ENCODE peak calls at places on chromosomes 3 and 15, in seven cellular contexts. One of them, this sample, is unnamed.

GRCh38 chr15:68997050-68997449 is 17.4 kb upstream of the NOX5 start:
- DNase-seq in right lobe of liver: no peak
- DNase-seq in tibial nerve: no peak
- DNase-seq in GM12878: no peak
- DNase-seq in ovary: no peak
- DNase-seq in uterus: no peak
- DNase-seq in body of pancreas: no peak
- DNase-seq in this sample: no peak

GRCh38 chr15:67790610-67791319 is 34.5 kb upstream of the SKOR1 start:
- DNase-seq in tibial nerve: no peak
- DNase-seq in ovary: no peak
- DNase-seq in GM12878: no peak
- DNase-seq in uterus: no peak
- DNase-seq in right lobe of liver: no peak
- DNase-seq in body of pancreas: no peak
- DNase-seq in this sample: no peak

GRCh38 chr3:189457666-189458065 is 173.5 kb upstream of the TP63 start:
- DNase-seq in GM12878: no peak
- DNase-seq in uterus: no peak
- DNase-seq in tibial nerve: no peak
- DNase-seq in right lobe of liver: no peak
- DNase-seq in body of pancreas: no peak
- DNase-seq in ovary: no peak
- DNase-seq in this sample: no peak

GRCh38 chr3:133926736-133927542 is 31.3 kb upstream of the RAB6B start:
- DNase-seq in uterus: no peak
- DNase-seq in right lobe of liver: peak
- DNase-seq in body of pancreas: no peak
- DNase-seq in tibial nerve: no peak
- DNase-seq in ovary: no peak
- DNase-seq in GM12878: no peak
- DNase-seq in this sample: peak

GRCh38 chr15:40239671-40240618 is 1.1 kb downstream of the PAK6 start:
- DNase-seq in right lobe of liver: no peak
- DNase-seq in uterus: no peak
- DNase-seq in ovary: no peak
- DNase-seq in tibial nerve: no peak
- DNase-seq in GM12878: no peak
- DNase-seq in body of pancreas: no peak
- DNase-seq in this sample: no peak

GRCh38 chr15:89817701-89818280 is 3.1 kb upstream of the ANPEP start:
- DNase-seq in body of pancreas: no peak
- DNase-seq in uterus: no peak
- DNase-seq in tibial nerve: no peak
- DNase-seq in right lobe of liver: no peak
- DNase-seq in GM12878: no peak
- DNase-seq in ovary: no peak
- DNase-seq in this sample: no peak

GRCh38 chr3:121883507-121883906 is 10.7 kb upstream of the SLC15A2 start:
- DNase-seq in ovary: no peak
- DNase-seq in uterus: no peak
- DNase-seq in right lobe of liver: no peak
- DNase-seq in GM12878: no peak
- DNase-seq in body of pancreas: no peak
- DNase-seq in tibial nerve: no peak
- DNase-seq in this sample: peak

GRCh38 chr15:64596701-64597468 is 136.5 kb downstream of the ZNF609 start:
- DNase-seq in uterus: no peak
- DNase-seq in tibial nerve: no peak
- DNase-seq in GM12878: no peak
- DNase-seq in body of pancreas: no peak
- DNase-seq in ovary: peak
- DNase-seq in right lobe of liver: no peak
- DNase-seq in this sample: peak

GRCh38 chr15:88880944-88881740 is 14.2 kb downstream of the HAPLN3 start:
- DNase-seq in body of pancreas: no peak
- DNase-seq in GM12878: no peak
- DNase-seq in ovary: no peak
- DNase-seq in right lobe of liver: no peak
- DNase-seq in tibial nerve: no peak
- DNase-seq in uterus: no peak
- DNase-seq in this sample: no peak

GRCh38 chr3:101890716-101891115 is 41.4 kb downstream of the NFKBIZ start:
- DNase-seq in ovary: no peak
- DNase-seq in uterus: no peak
- DNase-seq in body of pancreas: no peak
- DNase-seq in tibial nerve: no peak
- DNase-seq in GM12878: no peak
- DNase-seq in right lobe of liver: no peak
- DNase-seq in this sample: no peak

GRCh38 chr15:92451225-92451825 is 57.6 kb downstream of the ST8SIA2 start:
- DNase-seq in uterus: no peak
- DNase-seq in right lobe of liver: no peak
- DNase-seq in body of pancreas: no peak
- DNase-seq in ovary: no peak
- DNase-seq in GM12878: no peak
- DNase-seq in tibial nerve: no peak
- DNase-seq in this sample: no peak

GRCh38 chr3:9201895-9202294 is 47.6 kb downstream of the SRGAP3 start:
- DNase-seq in GM12878: no peak
- DNase-seq in body of pancreas: no peak
- DNase-seq in ovary: no peak
- DNase-seq in tibial nerve: no peak
- DNase-seq in right lobe of liver: no peak
- DNase-seq in uterus: no peak
- DNase-seq in this sample: no peak

GRCh38 chr15:89448825-89449224 is 47.6 kb downstream of the RHCG start:
- DNase-seq in right lobe of liver: no peak
- DNase-seq in GM12878: no peak
- DNase-seq in tibial nerve: no peak
- DNase-seq in ovary: no peak
- DNase-seq in body of pancreas: no peak
- DNase-seq in uterus: no peak
- DNase-seq in this sample: no peak

GRCh38 chr3:128494152-128494650 is 1.2 kb upstream of the GATA2 start:
- DNase-seq in ovary: no peak
- DNase-seq in uterus: no peak
- DNase-seq in right lobe of liver: no peak
- DNase-seq in tibial nerve: no peak
- DNase-seq in body of pancreas: no peak
- DNase-seq in GM12878: no peak
- DNase-seq in this sample: no peak

GRCh38 chr3:128497305-128498126 is 4.5 kb upstream of the GATA2 start:
- DNase-seq in ovary: peak
- DNase-seq in body of pancreas: peak
- DNase-seq in uterus: peak
- DNase-seq in GM12878: no peak
- DNase-seq in tibial nerve: no peak
- DNase-seq in right lobe of liver: peak
- DNase-seq in this sample: peak

GRCh38 chr3:128496602-128497304 is 3.8 kb upstream of the GATA2 start:
- DNase-seq in GM12878: no peak
- DNase-seq in tibial nerve: no peak
- DNase-seq in body of pancreas: no peak
- DNase-seq in ovary: no peak
- DNase-seq in uterus: peak
- DNase-seq in right lobe of liver: no peak
- DNase-seq in this sample: peak

GRCh38 chr3:128496019-128496601 is 3.1 kb upstream of the GATA2 start:
- DNase-seq in ovary: no peak
- DNase-seq in right lobe of liver: no peak
- DNase-seq in body of pancreas: no peak
- DNase-seq in GM12878: no peak
- DNase-seq in tibial nerve: no peak
- DNase-seq in uterus: no peak
- DNase-seq in this sample: peak

GRCh38 chr3:128495435-128495970 is 2.5 kb upstream of the GATA2 start:
- DNase-seq in body of pancreas: no peak
- DNase-seq in tibial nerve: no peak
- DNase-seq in right lobe of liver: no peak
- DNase-seq in GM12878: no peak
- DNase-seq in uterus: no peak
- DNase-seq in ovary: no peak
- DNase-seq in this sample: no peak
- TF ChIP-seq POLR2A in body of pancreas: no peak
- TF ChIP-seq POLR2A in tibial nerve: no peak
- TF ChIP-seq POLR2A in right lobe of liver: no peak
- TF ChIP-seq POLR2A in GM12878: no peak
- TF ChIP-seq POLR2A in uterus: no peak
- TF ChIP-seq POLR2A in ovary: no peak
- TF ChIP-seq POLR2A in this sample: no peak

DNA sequence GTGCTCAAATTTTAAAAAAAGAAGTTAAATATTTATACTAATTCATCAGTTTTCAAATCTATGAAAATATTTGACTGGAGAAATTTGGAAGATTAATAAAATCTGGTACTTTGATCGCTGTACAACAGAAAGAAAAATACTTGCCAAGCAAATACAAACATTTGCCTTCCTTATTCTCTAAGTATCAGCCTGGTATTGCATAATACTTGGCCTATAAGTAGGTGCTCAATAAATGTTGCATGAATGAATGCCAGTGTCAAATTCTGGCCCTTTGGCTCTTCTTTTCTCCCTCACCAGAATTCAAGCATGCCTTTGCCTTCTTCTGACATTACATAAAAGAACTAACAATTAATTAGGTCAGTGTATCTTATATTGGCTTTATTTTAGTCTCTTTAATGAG is 601.7 kb upstream of the GBE1 start:
- DNase-seq in ovary: no peak
- DNase-seq in body of pancreas: no peak
- DNase-seq in tibial nerve: no peak
- DNase-seq in right lobe of liver: no peak
- DNase-seq in uterus: no peak
- DNase-seq in GM12878: no peak
- DNase-seq in this sample: no peak
- H3K27ac ChIP-seq in ovary: no peak
- H3K27ac ChIP-seq in body of pancreas: no peak
- H3K27ac ChIP-seq in tibial nerve: no peak
- H3K27ac ChIP-seq in right lobe of liver: no peak
- H3K27ac ChIP-seq in uterus: no peak
- H3K27ac ChIP-seq in GM12878: no peak
- H3K27ac ChIP-seq in this sample: no peak

GRCh38 chr3:195442573-195443390 is at the start of gene ACAP2:
- DNase-seq in GM12878: peak
- DNase-seq in ovary: peak
- DNase-seq in body of pancreas: peak
- DNase-seq in uterus: peak
- DNase-seq in right lobe of liver: peak
- DNase-seq in tibial nerve: peak
- DNase-seq in this sample: peak
- TF ChIP-seq POLR2A in GM12878: peak
- TF ChIP-seq POLR2A in ovary: peak
- TF ChIP-seq POLR2A in body of pancreas: peak
- TF ChIP-seq POLR2A in uterus: peak
- TF ChIP-seq POLR2A in right lobe of liver: peak
- TF ChIP-seq POLR2A in tibial nerve: peak
- TF ChIP-seq POLR2A in this sample: peak

GRCh38 chr15:101438482-101439284 is 50.8 kb downstream of the PCSK6 start:
- DNase-seq in GM12878: no peak
- DNase-seq in ovary: no peak
- DNase-seq in right lobe of liver: peak
- DNase-seq in uterus: no peak
- DNase-seq in body of pancreas: no peak
- DNase-seq in tibial nerve: no peak
- DNase-seq in this sample: peak
- H3K27ac ChIP-seq in GM12878: no peak
- H3K27ac ChIP-seq in ovary: no peak
- H3K27ac ChIP-seq in right lobe of liver: peak
- H3K27ac ChIP-seq in uterus: peak
- H3K27ac ChIP-seq in body of pancreas: no peak
- H3K27ac ChIP-seq in tibial nerve: no peak
- H3K27ac ChIP-seq in this sample: peak

GRCh38 chr15:63475670-63476069 is 28.7 kb upstream of the USP3 start:
- DNase-seq in ovary: no peak
- DNase-seq in uterus: no peak
- DNase-seq in body of pancreas: no peak
- DNase-seq in GM12878: no peak
- DNase-seq in right lobe of liver: no peak
- DNase-seq in tibial nerve: no peak
- DNase-seq in this sample: no peak

GRCh38 chr15:63476229-63476632 is 28.2 kb upstream of the USP3 start:
- DNase-seq in GM12878: no peak
- DNase-seq in right lobe of liver: no peak
- DNase-seq in uterus: no peak
- DNase-seq in tibial nerve: no peak
- DNase-seq in ovary: no peak
- DNase-seq in body of pancreas: no peak
- DNase-seq in this sample: no peak

GRCh38 chr15:63473749-63473998 is 30.7 kb upstream of the USP3 start:
- DNase-seq in right lobe of liver: no peak
- DNase-seq in uterus: no peak
- DNase-seq in tibial nerve: no peak
- DNase-seq in ovary: no peak
- DNase-seq in body of pancreas: no peak
- DNase-seq in GM12878: no peak
- DNase-seq in this sample: no peak

GRCh38 chr15:63473999-63474809 is 30.2 kb upstream of the USP3 start:
- DNase-seq in tibial nerve: no peak
- DNase-seq in body of pancreas: peak
- DNase-seq in ovary: no peak
- DNase-seq in uterus: no peak
- DNase-seq in GM12878: peak
- DNase-seq in right lobe of liver: peak
- DNase-seq in this sample: no peak

DNA sequence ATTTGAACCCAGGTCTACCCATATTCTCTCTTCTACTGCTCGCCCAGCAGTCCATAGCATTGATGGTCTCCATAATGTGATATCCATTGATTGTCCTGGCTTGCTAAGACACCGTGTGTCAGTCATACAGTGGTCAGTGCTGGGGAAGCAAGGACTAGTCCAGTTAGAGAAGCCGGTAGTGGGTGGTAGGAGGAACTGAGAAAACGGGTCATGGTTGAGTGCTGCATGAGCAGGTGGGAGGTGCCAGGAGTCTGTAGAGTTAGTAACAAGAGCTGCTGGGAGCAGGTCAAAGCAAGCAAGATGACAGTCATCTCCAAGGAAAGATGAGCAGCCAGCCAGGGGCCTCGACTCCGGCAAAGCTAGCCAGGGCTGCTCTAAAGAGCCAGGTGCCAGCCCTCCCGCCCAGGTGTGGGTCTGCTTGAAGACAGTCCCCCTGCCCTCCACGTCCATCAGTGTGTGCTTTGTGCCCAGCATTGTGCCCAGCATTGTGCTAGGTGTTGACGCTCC is 29.5 kb upstream of the USP3 start:
- DNase-seq in GM12878: peak
- DNase-seq in tibial nerve: no peak
- DNase-seq in ovary: no peak
- DNase-seq in uterus: no peak
- DNase-seq in body of pancreas: peak
- DNase-seq in right lobe of liver: no peak
- DNase-seq in this sample: no peak
- TF ChIP-seq POLR2A in GM12878: peak
- TF ChIP-seq POLR2A in tibial nerve: no peak
- TF ChIP-seq POLR2A in ovary: no peak
- TF ChIP-seq POLR2A in uterus: no peak
- TF ChIP-seq POLR2A in body of pancreas: no peak
- TF ChIP-seq POLR2A in right lobe of liver: no peak
- TF ChIP-seq POLR2A in this sample: no peak